ENCODE peak calls at places on chromosomes 13 and 19, in six cellular contexts. I is neural crest cell, C is HFF-Myc, B is fibroblast of pulmonary artery, M is B cell, D is GM20000. Q is an unnamed sample.

GRCh38 chr19:38769635-38770211 is 3.6 kb downstream of the LGALS7 start:
- DNase-seq in I (peak), C (no peak), B (peak), M (peak), D (peak), Q (peak)

GRCh38 chr13:60163525-60164471 is at the start of gene DIAPH3:
- DNase-seq in I (peak), C (peak), B (peak), M (peak), D (peak), Q (peak)

GRCh38 chr13:78022164-78022877 is 103.7 kb upstream of the EDNRB start:
- DNase-seq in I (no peak), C (peak), B (peak), M (peak), D (peak), Q (peak)

GRCh38 chr13:34577051-34577450 is 365.0 kb upstream of the NBEA start:
- DNase-seq in I (no peak), C (peak), B (peak), M (no peak), D (no peak), Q (no peak)

GRCh38 chr13:32645854-32646253 is 59.6 kb downstream of the PDS5B start:
- DNase-seq in I (no peak), C (no peak), B (no peak), M (no peak), D (no peak), Q (no peak)

GRCh38 chr13:49530452-49530851 is 34.7 kb downstream of the PHF11 start:
- DNase-seq in I (no peak), C (no peak), B (no peak), M (no peak), D (peak), Q (no peak)

GRCh38 chr13:50319603-50320296 is 304.5 kb downstream of the KCNRG start:
- DNase-seq in I (no peak), C (no peak), B (peak), M (no peak), D (no peak), Q (no peak)

GRCh38 chr19:13018037-13018914 is 23.0 kb downstream of the NFIX start:
- DNase-seq in I (no peak), C (no peak), B (peak), M (no peak), D (no peak), Q (no peak)

GRCh38 chr13:26681036-26681435 is 79.5 kb downstream of the GPR12 start:
- DNase-seq in I (no peak), C (no peak), B (no peak), M (no peak), D (no peak), Q (no peak)

GRCh38 chr19:35264281-35265125 is 4.3 kb upstream of the USF2 start:
- DNase-seq in I (no peak), C (no peak), B (no peak), M (no peak), D (no peak), Q (no peak)

GRCh38 chr19:58117841-58118575 is 20.0 kb upstream of the ZSCAN18 start:
- DNase-seq in I (no peak), C (no peak), B (no peak), M (no peak), D (no peak), Q (no peak)

GRCh38 chr19:45601524-45602522 is at the start of gene GPR4:
- DNase-seq in I (no peak), C (no peak), B (peak), M (peak), D (peak), Q (peak)

GRCh38 chr13:33526718-33527117 is 241.2 kb upstream of the STARD13 start:
- DNase-seq in I (no peak), C (no peak), B (no peak), M (no peak), D (no peak), Q (no peak)

GRCh38 chr13:53782400-53783030 is 753.9 kb downstream of the OLFM4 start:
- DNase-seq in I (peak), C (peak), B (peak), M (peak), D (peak), Q (peak)

GRCh38 chr19:23527797-23528196 is 132.5 kb upstream of the ZNF91 start:
- DNase-seq in I (no peak), C (no peak), B (no peak), M (no peak), D (peak), Q (peak)

GRCh38 chr13:110258876-110259631 is 47.9 kb downstream of the COL4A1 start:
- DNase-seq in I (no peak), C (no peak), B (no peak), M (no peak), D (no peak), Q (no peak)

GRCh38 chr19:51462681-51463080 is 4.4 kb upstream of the SIGLEC8 start:
- DNase-seq in I (no peak), C (no peak), B (no peak), M (no peak), D (no peak), Q (no peak)

GRCh38 chr13:40181203-40181845 is 485.1 kb downstream of the FOXO1 start:
- DNase-seq in I (no peak), C (peak), B (peak), M (no peak), D (no peak), Q (no peak)

GRCh38 chr19:8575467-8575997 is 1.7 kb downstream of the MYO1F start:
- DNase-seq in I (no peak), C (no peak), B (peak), M (no peak), D (no peak), Q (no peak)

GRCh38 chr13:21913010-21913409 is 242.1 kb downstream of the FGF9 start:
- DNase-seq in I (no peak), C (no peak), B (no peak), M (no peak), D (peak), Q (no peak)

GRCh38 chr19:7500811-7501450 is 12.1 kb upstream of the PEX11G start:
- DNase-seq in I (peak), C (no peak), B (no peak), M (peak), D (peak), Q (peak)

GRCh38 chr13:32443111-32443510 is 15.2 kb upstream of the N4BP2L1 start:
- DNase-seq in I (no peak), C (no peak), B (peak), M (peak), D (peak), Q (peak)

GRCh38 chr13:75366380-75367280 is 115.3 kb downstream of the TBC1D4 start:
- DNase-seq in I (no peak), C (no peak), B (peak), M (no peak), D (no peak), Q (no peak)

GRCh38 chr13:75368167-75368566 is 113.8 kb downstream of the TBC1D4 start:
- DNase-seq in I (no peak), C (no peak), B (peak), M (no peak), D (no peak), Q (no peak)

GRCh38 chr13:75363371-75363770 is 118.6 kb downstream of the TBC1D4 start:
- DNase-seq in I (no peak), C (no peak), B (no peak), M (no peak), D (no peak), Q (no peak)

GRCh38 chr13:75364131-75364713 is 117.7 kb downstream of the TBC1D4 start:
- DNase-seq in I (no peak), C (no peak), B (no peak), M (no peak), D (no peak), Q (no peak)

DNA sequence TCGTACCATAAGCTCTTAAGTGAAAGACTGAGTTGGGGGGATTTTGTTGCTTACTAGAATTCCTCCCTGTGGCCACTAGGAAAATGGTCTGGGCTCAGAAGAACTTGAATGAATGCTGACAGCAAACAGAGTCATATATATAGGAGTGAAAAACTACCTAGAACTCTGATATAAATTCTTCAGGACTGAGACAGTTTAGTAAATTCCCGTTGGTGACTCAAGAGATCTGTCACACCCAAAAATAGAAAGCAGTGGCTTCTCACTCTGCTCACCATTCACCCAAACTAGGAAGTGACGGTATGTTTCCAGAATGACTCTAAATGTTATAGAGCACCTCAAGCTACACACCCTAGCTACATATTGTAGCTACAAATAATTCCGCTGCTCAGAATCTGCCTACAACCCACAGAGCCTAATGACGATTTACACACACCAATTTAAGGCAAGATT is 116.2 kb downstream of the TBC1D4 start:
- DNase-seq in I (no peak), C (no peak), B (peak), M (no peak), D (peak), Q (peak)
- TF ChIP-seq CTCF in I (no peak), C (no peak), B (peak), M (no peak), D (no peak), Q (no peak)

DNA sequence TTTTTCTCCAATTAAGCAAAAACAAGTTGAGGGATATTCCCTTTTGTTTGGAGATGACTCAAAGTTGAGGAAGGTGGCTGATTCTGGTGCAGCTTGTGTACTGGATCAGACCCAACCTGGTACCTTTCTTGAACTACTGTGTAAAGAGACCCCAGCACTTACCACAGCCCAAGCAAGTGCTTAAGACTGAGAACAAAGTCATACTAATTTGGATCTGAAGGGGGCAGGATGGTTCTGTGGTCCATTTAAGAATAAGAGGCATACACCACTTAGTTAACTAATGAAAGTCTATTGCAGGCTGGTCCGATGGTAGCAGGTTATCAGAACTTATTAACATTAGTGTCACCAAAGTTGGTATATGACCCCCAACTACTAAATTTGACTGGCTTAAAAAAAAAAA is 6.3 kb downstream of the THSD1 start:
- DNase-seq in I (no peak), C (no peak), B (peak), M (no peak), D (no peak), Q (no peak)
- TF ChIP-seq CTCF in I (no peak), C (no peak), B (peak), M (no peak), D (no peak), Q (no peak)

GRCh38 chr19:48999481-49000325 is 6.0 kb downstream of the RUVBL2 start:
- DNase-seq in I (peak), C (no peak), B (peak), M (peak), D (peak), Q (peak)
- TF ChIP-seq CTCF in I (peak), C (peak), B (peak), M (peak), D (peak), Q (peak)

DNA sequence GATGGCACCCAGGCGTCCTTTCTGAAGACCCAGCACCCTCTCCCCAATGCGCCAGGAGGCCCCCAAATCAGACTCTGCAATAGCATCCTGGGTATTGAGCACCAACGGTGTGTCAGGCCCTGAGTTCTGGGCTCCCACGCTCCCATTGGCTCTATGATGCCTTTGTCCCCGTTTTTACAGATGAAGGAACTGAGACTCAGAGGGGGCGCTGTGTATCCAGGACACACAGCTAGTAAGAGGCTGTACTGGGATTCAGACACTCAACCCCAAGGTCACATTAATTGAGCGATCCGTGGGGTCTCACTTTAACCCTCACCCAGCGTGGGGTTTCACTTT is 42.5 kb downstream of the CYP4F22 start:
- DNase-seq in I (no peak), C (no peak), B (no peak), M (no peak), D (no peak), Q (no peak)
- TF ChIP-seq CTCF in I (no peak), C (no peak), B (peak), M (peak), D (no peak), Q (no peak)

GRCh38 chr19:49489601-49490167 is 2.3 kb downstream of the RPL13A start:
- DNase-seq in I (no peak), C (no peak), B (no peak), M (no peak), D (no peak), Q (no peak)
- TF ChIP-seq CTCF in I (no peak), C (no peak), B (no peak), M (peak), D (peak), Q (peak)

GRCh38 chr13:80082396-80083096 is 258.4 kb downstream of the SPRY2 start:
- DNase-seq in I (no peak), C (no peak), B (peak), M (no peak), D (no peak), Q (no peak)
- TF ChIP-seq CTCF in I (no peak), C (no peak), B (no peak), M (no peak), D (no peak), Q (no peak)

DNA sequence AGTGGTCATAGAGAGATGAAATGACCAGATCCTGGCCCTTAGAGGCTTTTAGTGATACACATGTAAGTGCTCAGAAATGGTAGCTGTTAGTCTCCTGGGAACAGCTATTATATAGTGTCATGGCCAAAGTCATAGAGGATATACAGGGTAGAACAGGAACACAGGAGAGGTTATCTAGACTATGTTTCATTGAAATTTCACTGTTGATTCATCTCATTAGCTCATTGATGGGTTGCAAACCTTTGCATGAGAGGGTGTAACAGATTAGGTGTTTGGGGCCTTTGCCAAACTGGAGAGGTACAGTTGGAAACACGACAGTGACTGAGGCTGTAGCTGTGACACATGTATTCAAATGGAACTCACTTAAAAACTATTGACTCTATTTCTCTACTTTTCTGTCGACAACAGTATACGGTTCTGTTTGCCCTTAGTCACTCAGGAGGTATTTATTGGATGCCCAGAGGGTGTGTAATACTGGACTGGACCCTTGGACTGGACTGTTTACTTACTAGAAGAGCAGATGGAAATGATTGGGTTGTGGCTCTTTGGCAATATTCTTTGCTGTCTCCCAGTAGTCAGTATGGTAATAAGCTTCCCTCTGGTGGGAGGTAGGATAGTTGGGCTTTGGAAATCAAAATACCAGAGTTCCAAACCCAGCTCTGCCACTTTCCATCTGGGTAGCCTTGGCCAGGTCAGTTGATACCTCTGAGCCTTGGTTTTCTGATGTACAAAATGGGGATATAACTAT is 29.8 kb downstream of the ARHGAP35 start:
- DNase-seq in I (no peak), C (peak), B (peak), M (no peak), D (no peak), Q (no peak)
- TF ChIP-seq CTCF in I (no peak), C (no peak), B (no peak), M (no peak), D (no peak), Q (no peak)

DNA sequence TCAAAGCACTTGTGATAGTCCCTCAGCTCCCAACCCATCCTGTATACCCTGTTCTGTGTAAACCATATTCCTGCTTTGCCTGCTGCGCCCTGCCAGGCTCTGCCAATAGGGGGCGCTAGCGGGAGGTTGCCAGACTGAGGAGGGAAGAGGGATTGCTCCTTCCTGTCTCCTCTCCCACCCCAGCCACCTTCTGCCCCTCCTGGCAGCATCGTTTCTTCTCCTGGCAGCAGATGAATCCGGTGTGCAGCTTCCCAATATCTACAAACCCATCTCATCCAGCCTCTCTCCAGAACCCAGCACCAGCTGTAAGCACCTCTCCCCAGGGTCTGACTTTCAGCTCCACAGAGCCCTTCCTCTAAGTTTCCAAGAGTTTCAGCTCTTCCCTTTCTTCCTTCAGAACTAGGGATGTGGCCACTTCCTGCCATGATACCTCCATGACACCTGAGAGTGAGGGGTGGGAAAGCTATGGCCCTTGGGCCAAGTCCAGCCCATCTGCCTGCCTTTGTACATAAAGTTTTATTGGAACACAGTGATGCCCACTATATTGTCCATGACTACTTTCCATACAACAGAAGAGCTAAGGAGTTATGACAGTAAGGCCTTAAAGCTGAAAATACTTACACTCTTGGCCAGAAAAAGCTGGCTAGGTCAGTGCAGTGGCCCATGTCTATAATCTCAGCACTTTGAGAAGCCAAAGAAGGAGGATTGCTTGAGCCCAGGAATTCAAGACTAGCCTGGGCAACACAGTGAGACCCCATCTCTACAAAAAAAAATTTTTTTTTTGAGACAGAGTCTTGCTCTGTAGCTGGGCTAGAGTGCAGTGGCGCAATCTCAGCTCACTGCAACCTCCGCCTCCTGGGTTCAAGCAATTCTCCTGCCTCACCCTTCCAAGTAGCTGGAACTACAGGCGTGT is 34.5 kb upstream of the ATP1A3 start:
- DNase-seq in I (peak), C (no peak), B (no peak), M (no peak), D (no peak), Q (no peak)
- TF ChIP-seq CTCF in I (peak), C (peak), B (peak), M (peak), D (peak), Q (peak)

Q was measured in GM13977.